ENCODE peak calls at places on chromosomes 1 and 21, in seven cellular contexts. I is WTC11, D is omental fat pad, F is foreskin fibroblast, Q is mesothelial cell of epicardium, B is epithelial cell of esophagus, Z is BJ. E is an unnamed sample.

GRCh38 chr1:52590275-52590674 is 11.9 kb upstream of the GPX7 start:
- DNase-seq in I (peak), D (no peak), F (no peak), Q (no peak), B (no peak), Z (no peak), E (no peak)

GRCh38 chr1:204335085-204335484 is 24.6 kb downstream of the PLEKHA6 start:
- DNase-seq in I (no peak), D (no peak), F (no peak), Q (no peak), B (no peak), Z (no peak), E (no peak)

GRCh38 chr1:60923287-60924110 is 158.9 kb upstream of the NFIA start:
- DNase-seq in I (no peak), D (no peak), F (no peak), Q (no peak), B (no peak), Z (no peak), E (no peak)

GRCh38 chr1:7585216-7585907 is 185.7 kb upstream of the VAMP3 start:
- DNase-seq in I (no peak), D (no peak), F (no peak), Q (no peak), B (no peak), Z (no peak), E (no peak)

GRCh38 chr1:110210604-110211502 is 739 bp downstream of the KCNC4 start:
- DNase-seq in I (peak), D (no peak), F (peak), Q (peak), B (peak), Z (no peak), E (peak)

GRCh38 chr1:93938461-93939145 is 29.4 kb upstream of the GCLM start:
- DNase-seq in I (no peak), D (no peak), F (no peak), Q (no peak), B (peak), Z (no peak), E (no peak)

GRCh38 chr1:164644774-164645634 is 86.0 kb downstream of the PBX1 start:
- DNase-seq in I (no peak), D (no peak), F (peak), Q (no peak), B (peak), Z (no peak), E (no peak)

GRCh38 chr1:56411484-56412180 is 167.7 kb downstream of the PLPP3 start:
- DNase-seq in I (no peak), D (no peak), F (no peak), Q (no peak), B (no peak), Z (no peak), E (no peak)

GRCh38 chr1:51484591-51484990 is 34.5 kb downstream of the EPS15 start:
- DNase-seq in I (no peak), D (no peak), F (no peak), Q (no peak), B (peak), Z (no peak), E (no peak)

GRCh38 chr1:2969870-2970291 is 51.4 kb upstream of the ACTRT2 start:
- DNase-seq in I (no peak), D (no peak), F (no peak), Q (no peak), B (no peak), Z (no peak), E (no peak)

GRCh38 chr1:215631040-215631439 is 63.9 kb downstream of the KCTD3 start:
- DNase-seq in I (no peak), D (no peak), F (no peak), Q (no peak), B (no peak), Z (no peak), E (no peak)

GRCh38 chr1:241356519-241357365 is at the start of gene RGS7:
- DNase-seq in I (peak), D (no peak), F (peak), Q (peak), B (peak), Z (no peak), E (peak)

GRCh38 chr1:9273177-9273576 is 19.5 kb upstream of the SPSB1 start:
- DNase-seq in I (no peak), D (no peak), F (no peak), Q (no peak), B (no peak), Z (no peak), E (no peak)

GRCh38 chr1:233708416-233708815 is 94.5 kb downstream of the KCNK1 start:
- DNase-seq in I (no peak), D (no peak), F (no peak), Q (no peak), B (peak), Z (no peak), E (no peak)

GRCh38 chr1:56575865-56576264 is 3.5 kb downstream of the PLPP3 start:
- DNase-seq in I (no peak), D (no peak), F (no peak), Q (no peak), B (no peak), Z (no peak), E (no peak)

GRCh38 chr21:17590443-17590842 is 22.3 kb downstream of the BTG3 start:
- DNase-seq in I (no peak), D (no peak), F (peak), Q (no peak), B (no peak), Z (no peak), E (no peak)

GRCh38 chr1:52653207-52653849 is 20.4 kb downstream of the SHISAL2A start:
- DNase-seq in I (no peak), D (no peak), F (no peak), Q (no peak), B (no peak), Z (no peak), E (no peak)

GRCh38 chr1:28755701-28756100 is 19.0 kb downstream of the YTHDF2 start:
- DNase-seq in I (no peak), D (no peak), F (no peak), Q (no peak), B (no peak), Z (no peak), E (no peak)

GRCh38 chr1:203040518-203041275 is 14.4 kb downstream of the PPFIA4 start:
- DNase-seq in I (no peak), D (peak), F (no peak), Q (no peak), B (peak), Z (no peak), E (no peak)

GRCh38 chr1:53316742-53317650 is 10.9 kb downstream of the LRP8 start:
- DNase-seq in I (no peak), D (no peak), F (peak), Q (peak), B (no peak), Z (no peak), E (no peak)

GRCh38 chr1:4161271-4162006 is 261.4 kb upstream of the C1orf174 start:
- DNase-seq in I (no peak), D (no peak), F (no peak), Q (no peak), B (no peak), Z (no peak), E (no peak)

GRCh38 chr1:67390041-67390887 is 39.9 kb downstream of the SERBP1 start:
- DNase-seq in I (no peak), D (no peak), F (peak), Q (no peak), B (peak), Z (no peak), E (no peak)

GRCh38 chr1:23627065-23627464 is 64.5 kb upstream of the RPL11 start:
- DNase-seq in I (no peak), D (no peak), F (no peak), Q (no peak), B (peak), Z (no peak), E (peak)

DNA sequence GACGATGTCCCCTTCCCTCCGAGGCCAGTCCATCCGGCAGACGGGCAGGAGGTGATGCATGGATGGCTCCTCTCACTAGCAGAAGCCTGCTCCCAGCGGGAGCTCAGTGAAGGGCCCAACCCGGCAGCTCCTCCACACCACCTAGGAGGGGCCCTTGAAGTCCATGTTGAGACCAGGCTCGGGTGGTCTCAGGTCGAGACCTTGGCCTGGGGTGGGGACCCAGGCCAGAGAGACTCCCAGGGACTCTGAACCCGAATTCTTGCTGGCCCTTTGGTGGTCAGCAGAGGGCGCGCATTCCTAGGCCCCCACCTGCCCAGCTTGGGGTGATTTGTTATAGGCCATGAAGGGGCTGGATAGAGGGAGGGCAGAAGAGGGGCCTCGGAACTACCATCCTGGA is 642 bp upstream of the NT5C1A start:
- DNase-seq in I (peak), D (no peak), F (no peak), Q (no peak), B (no peak), Z (no peak), E (peak)
- TF ChIP-seq CTCF in I (peak), D (no peak), F (peak), Q (peak), B (no peak), Z (peak), E (peak)

GRCh38 chr1:152348447-152348846 is 11.4 kb downstream of the FLG2 start:
- DNase-seq in I (no peak), D (no peak), F (no peak), Q (no peak), B (peak), Z (no peak), E (no peak)
- TF ChIP-seq CTCF in I (no peak), D (no peak), F (peak), Q (no peak), B (peak), Z (peak), E (no peak)

DNA sequence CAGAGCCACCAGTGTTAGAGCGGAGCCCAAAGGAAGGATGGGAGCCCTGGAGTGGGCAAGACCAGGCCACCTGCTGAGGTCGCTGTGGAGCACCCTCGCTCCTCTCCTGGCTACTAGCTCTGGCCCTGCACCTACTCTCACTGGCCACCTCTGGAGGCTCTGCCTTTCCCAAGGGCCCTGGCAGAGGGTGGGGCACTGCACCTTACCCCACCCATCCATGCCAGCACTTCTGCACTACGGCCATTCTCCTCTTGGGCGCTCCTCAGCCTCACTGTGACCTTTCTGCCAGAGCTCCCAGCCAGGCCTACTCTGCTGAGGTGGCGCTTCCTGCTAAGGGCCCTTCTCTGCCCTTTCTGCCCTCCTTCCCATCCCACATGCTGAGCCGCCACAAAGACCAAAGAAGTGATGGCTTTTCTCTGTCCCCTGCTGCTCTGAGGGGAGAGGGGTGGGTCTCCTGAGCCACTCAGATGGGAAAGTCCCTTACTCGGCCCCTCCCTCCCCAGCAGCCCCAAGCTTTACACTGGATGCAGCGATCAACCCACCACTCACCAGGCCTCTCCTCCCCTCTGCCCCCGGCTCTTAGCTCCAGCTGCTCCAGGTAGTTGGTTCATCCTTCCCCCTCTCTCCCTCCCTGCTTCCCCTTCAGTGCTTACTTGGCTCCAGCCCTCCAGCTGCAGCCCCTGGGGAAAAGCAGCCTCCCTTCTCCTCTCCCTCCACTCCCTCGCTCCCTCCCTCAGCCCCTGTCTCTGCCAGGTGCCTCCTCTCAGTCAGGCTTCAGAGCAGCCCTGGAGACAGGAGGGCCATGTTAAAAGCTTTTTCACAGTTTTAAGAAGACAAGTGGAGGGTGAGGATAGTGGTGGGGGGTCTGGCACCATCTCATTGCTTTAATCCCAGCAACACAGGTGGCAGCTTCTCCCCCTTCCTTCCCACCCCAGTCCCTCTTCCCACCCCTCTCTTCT is 14.8 kb upstream of the TMEM222 start:
- DNase-seq in I (peak), D (no peak), F (no peak), Q (no peak), B (no peak), Z (no peak), E (no peak)
- TF ChIP-seq CTCF in I (no peak), D (no peak), F (no peak), Q (no peak), B (no peak), Z (peak), E (no peak)

GRCh38 chr1:155034318-155035208 is 939 bp downstream of the DCST1 start:
- DNase-seq in I (no peak), D (no peak), F (no peak), Q (no peak), B (peak), Z (no peak), E (no peak)
- TF ChIP-seq CTCF in I (no peak), D (no peak), F (no peak), Q (no peak), B (peak), Z (no peak), E (no peak)

GRCh38 chr1:206116873-206117150 is 376 bp downstream of the AVPR1B start:
- DNase-seq in I (no peak), D (no peak), F (no peak), Q (no peak), B (no peak), Z (no peak), E (no peak)

GRCh38 chr1:206115791-206116190 is 1.4 kb downstream of the AVPR1B start:
- DNase-seq in I (no peak), D (no peak), F (no peak), Q (no peak), B (no peak), Z (no peak), E (no peak)

GRCh38 chr1:206116191-206116872 is 856 bp downstream of the AVPR1B start:
- DNase-seq in I (peak), D (no peak), F (no peak), Q (no peak), B (no peak), Z (no peak), E (no peak)

GRCh38 chr1:206114692-206115430 is 2.3 kb downstream of the AVPR1B start:
- DNase-seq in I (no peak), D (no peak), F (no peak), Q (no peak), B (no peak), Z (no peak), E (no peak)

GRCh38 chr1:206117151-206117948 is at the start of gene AVPR1B:
- DNase-seq in I (peak), D (no peak), F (peak), Q (peak), B (peak), Z (no peak), E (peak)
- TF ChIP-seq CTCF in I (no peak), D (no peak), F (no peak), Q (no peak), B (no peak), Z (peak), E (no peak)